ENCODE peak calls at places on chromosomes 3 and 15, in seven cellular contexts. One of them, this sample, is unnamed.

GRCh38 chr3:143158549-143158988 is 39.0 kb downstream of the CHST2 start:
- DNase-seq in HCT116: no peak
- DNase-seq in RWPE2: no peak
- DNase-seq in HL-60: no peak
- DNase-seq in A673: no peak
- DNase-seq in astrocyte of the spinal cord: peak; percentile 52
- DNase-seq in AG09309: peak; percentile 37
- DNase-seq in this sample: no peak

GRCh38 chr3:126081618-126082333 is 2.1 kb downstream of the SLC41A3 start:
- DNase-seq in HL-60: no peak
- DNase-seq in RWPE2: no peak
- DNase-seq in A673: peak; percentile 73
- DNase-seq in HCT116: peak; percentile 48
- DNase-seq in AG09309: no peak
- DNase-seq in astrocyte of the spinal cord: peak; percentile 48
- DNase-seq in this sample: no peak

GRCh38 chr3:62601238-62601856 is 228.0 kb upstream of the FEZF2 start:
- DNase-seq in A673: peak; percentile 20
- DNase-seq in HL-60: no peak
- DNase-seq in HCT116: no peak
- DNase-seq in astrocyte of the spinal cord: peak; percentile 59
- DNase-seq in RWPE2: no peak
- DNase-seq in AG09309: no peak
- DNase-seq in this sample: no peak

GRCh38 chr3:191136347-191136746 is 62.7 kb upstream of the OSTN start:
- DNase-seq in HL-60: no peak
- DNase-seq in A673: peak; percentile 72
- DNase-seq in AG09309: no peak
- DNase-seq in astrocyte of the spinal cord: peak; percentile 31
- DNase-seq in HCT116: peak; percentile 23
- DNase-seq in RWPE2: no peak
- DNase-seq in this sample: no peak

GRCh38 chr3:23698652-23699313 is 107.0 kb upstream of the UBE2E1 start:
- DNase-seq in HCT116: no peak
- DNase-seq in A673: no peak
- DNase-seq in HL-60: no peak
- DNase-seq in AG09309: no peak
- DNase-seq in RWPE2: no peak
- DNase-seq in astrocyte of the spinal cord: no peak
- DNase-seq in this sample: no peak

GRCh38 chr15:101013769-101014223 is 94.6 kb downstream of the LRRK1 start:
- DNase-seq in HL-60: no peak
- DNase-seq in RWPE2: peak; percentile 58
- DNase-seq in A673: no peak
- DNase-seq in AG09309: no peak
- DNase-seq in astrocyte of the spinal cord: no peak
- DNase-seq in HCT116: no peak
- DNase-seq in this sample: no peak

GRCh38 chr15:65094294-65094995 is 17.9 kb downstream of the KBTBD13 start:
- DNase-seq in A673: no peak
- DNase-seq in RWPE2: peak; percentile 62
- DNase-seq in AG09309: no peak
- DNase-seq in HCT116: no peak
- DNase-seq in astrocyte of the spinal cord: no peak
- DNase-seq in HL-60: no peak
- DNase-seq in this sample: no peak

GRCh38 chr3:67692621-67693020 is 38.2 kb upstream of the SUCLG2 start:
- DNase-seq in HL-60: no peak
- DNase-seq in AG09309: no peak
- DNase-seq in HCT116: no peak
- DNase-seq in RWPE2: no peak
- DNase-seq in astrocyte of the spinal cord: peak; percentile 2
- DNase-seq in A673: no peak
- DNase-seq in this sample: no peak

GRCh38 chr3:133206921-133207320 is 168.7 kb downstream of the TMEM108 start:
- DNase-seq in HCT116: no peak
- DNase-seq in AG09309: no peak
- DNase-seq in A673: no peak
- DNase-seq in HL-60: no peak
- DNase-seq in astrocyte of the spinal cord: no peak
- DNase-seq in RWPE2: no peak
- DNase-seq in this sample: no peak

GRCh38 chr15:52682776-52683175 is 3.6 kb upstream of the ATOSA start:
- DNase-seq in HL-60: no peak
- DNase-seq in RWPE2: no peak
- DNase-seq in AG09309: no peak
- DNase-seq in astrocyte of the spinal cord: no peak
- DNase-seq in HCT116: no peak
- DNase-seq in A673: no peak
- DNase-seq in this sample: no peak

GRCh38 chr3:57910988-57911387 is 97.2 kb upstream of the FLNB start:
- DNase-seq in HL-60: no peak
- DNase-seq in AG09309: no peak
- DNase-seq in A673: peak; percentile 5
- DNase-seq in RWPE2: no peak
- DNase-seq in astrocyte of the spinal cord: no peak
- DNase-seq in HCT116: peak; percentile 27
- DNase-seq in this sample: no peak

GRCh38 chr3:119769394-119770149 is 12.3 kb upstream of the NR1I2 start:
- DNase-seq in HCT116: no peak
- DNase-seq in A673: no peak
- DNase-seq in HL-60: no peak
- DNase-seq in astrocyte of the spinal cord: peak; percentile 88
- DNase-seq in AG09309: no peak
- DNase-seq in RWPE2: no peak
- DNase-seq in this sample: no peak

GRCh38 chr3:1531981-1532380 is 439.2 kb downstream of the CNTN6 start:
- DNase-seq in HL-60: no peak
- DNase-seq in A673: no peak
- DNase-seq in HCT116: no peak
- DNase-seq in astrocyte of the spinal cord: no peak
- DNase-seq in RWPE2: no peak
- DNase-seq in AG09309: no peak
- DNase-seq in this sample: no peak

GRCh38 chr3:163490119-163490518 is 1588.2 kb downstream of the SI start:
- DNase-seq in AG09309: no peak
- DNase-seq in astrocyte of the spinal cord: peak; percentile 28
- DNase-seq in A673: peak; percentile 63
- DNase-seq in RWPE2: no peak
- DNase-seq in HL-60: peak; percentile 13
- DNase-seq in HCT116: peak; percentile 48
- DNase-seq in this sample: no peak

GRCh38 chr15:73231661-73232443 is 136.9 kb downstream of the HCN4 start:
- DNase-seq in astrocyte of the spinal cord: peak; percentile 15
- DNase-seq in HCT116: no peak
- DNase-seq in RWPE2: no peak
- DNase-seq in A673: no peak
- DNase-seq in AG09309: no peak
- DNase-seq in HL-60: no peak
- DNase-seq in this sample: no peak

DNA sequence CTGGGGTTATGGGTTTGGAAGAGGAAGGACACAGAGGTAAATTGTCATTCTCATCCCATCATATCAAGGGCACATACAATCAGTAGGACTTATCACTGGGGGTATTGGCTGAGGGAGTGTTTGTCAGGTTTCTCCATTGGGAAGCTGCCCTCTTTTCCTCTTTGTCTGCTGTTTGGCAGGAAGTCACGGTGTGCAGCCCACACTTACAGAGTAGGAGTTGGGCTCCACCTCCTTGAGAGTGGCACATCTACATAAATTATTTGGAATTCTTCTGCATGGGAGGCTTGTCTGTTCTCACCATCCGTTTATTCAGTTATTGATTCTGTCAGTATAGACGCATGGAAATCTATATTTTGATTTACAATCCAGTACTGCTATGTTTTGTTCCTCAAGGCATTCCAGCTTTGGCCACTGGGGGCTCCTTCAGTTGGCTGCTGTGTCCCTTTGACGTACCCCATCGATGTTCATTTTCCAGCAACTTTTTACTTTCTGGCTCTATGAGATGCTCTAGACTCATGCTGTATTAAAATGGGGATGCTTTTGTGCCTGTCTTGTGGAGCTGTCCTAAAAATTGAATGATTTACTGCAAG is 200.3 kb downstream of the SLCO3A1 start:
- DNase-seq in RWPE2: no peak
- DNase-seq in HCT116: no peak
- DNase-seq in astrocyte of the spinal cord: no peak
- DNase-seq in AG09309: no peak
- DNase-seq in A673: no peak
- DNase-seq in HL-60: no peak
- DNase-seq in this sample: no peak
- TF ChIP-seq CTCF in RWPE2: peak; percentile 45
- TF ChIP-seq CTCF in HCT116: peak; percentile 71
- TF ChIP-seq CTCF in astrocyte of the spinal cord: peak; percentile 40
- TF ChIP-seq CTCF in AG09309: peak; percentile 40
- TF ChIP-seq CTCF in A673: peak; percentile 51
- TF ChIP-seq CTCF in HL-60: peak; percentile 4
- TF ChIP-seq CTCF in this sample: peak; percentile 60

DNA sequence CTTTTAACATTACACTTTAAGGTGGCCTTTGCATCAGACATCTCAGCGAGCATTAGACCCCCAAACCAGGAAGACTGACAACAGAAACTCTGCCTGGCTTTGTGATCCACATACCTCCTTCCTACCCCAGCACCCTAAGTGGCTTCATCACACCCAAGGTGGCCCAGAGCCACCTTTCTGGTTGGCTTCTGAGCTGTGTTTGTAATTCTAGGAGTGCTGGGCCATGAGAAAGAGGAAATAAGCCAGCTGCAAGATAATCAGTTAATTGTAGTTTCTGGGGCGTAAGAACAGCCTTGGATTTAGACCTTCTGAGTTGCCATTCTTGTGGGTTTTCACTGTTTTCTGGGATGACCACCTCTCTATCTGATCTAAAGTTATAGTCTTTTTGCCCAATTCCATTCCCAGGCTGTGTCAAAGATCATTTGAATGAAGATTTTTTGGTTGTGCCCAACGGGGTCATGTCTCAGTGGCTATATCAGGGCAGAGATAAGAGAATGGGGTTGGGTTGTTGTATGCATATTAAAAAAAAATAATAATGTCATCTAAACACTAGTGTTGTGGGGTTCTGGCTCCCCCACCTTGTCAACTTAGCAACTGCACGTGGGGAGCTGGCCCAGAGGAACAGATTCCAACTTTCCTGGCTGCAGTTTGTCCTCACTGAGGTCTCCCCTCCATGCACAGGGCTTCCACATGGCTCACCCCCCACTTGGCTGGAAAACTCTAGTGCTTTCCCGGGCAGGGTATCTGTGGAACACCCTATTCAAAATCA is 234.8 kb upstream of the WNT5A start:
- DNase-seq in AG09309: no peak
- DNase-seq in HL-60: no peak
- DNase-seq in astrocyte of the spinal cord: peak; percentile 48
- DNase-seq in A673: peak; percentile 26
- DNase-seq in RWPE2: no peak
- DNase-seq in HCT116: no peak
- DNase-seq in this sample: no peak
- TF ChIP-seq CTCF in AG09309: peak; percentile 81
- TF ChIP-seq CTCF in HL-60: no peak
- TF ChIP-seq CTCF in astrocyte of the spinal cord: peak; percentile 78
- TF ChIP-seq CTCF in A673: peak; percentile 51
- TF ChIP-seq CTCF in RWPE2: peak; percentile 68
- TF ChIP-seq CTCF in HCT116: no peak
- TF ChIP-seq CTCF in this sample: peak; percentile 76

DNA sequence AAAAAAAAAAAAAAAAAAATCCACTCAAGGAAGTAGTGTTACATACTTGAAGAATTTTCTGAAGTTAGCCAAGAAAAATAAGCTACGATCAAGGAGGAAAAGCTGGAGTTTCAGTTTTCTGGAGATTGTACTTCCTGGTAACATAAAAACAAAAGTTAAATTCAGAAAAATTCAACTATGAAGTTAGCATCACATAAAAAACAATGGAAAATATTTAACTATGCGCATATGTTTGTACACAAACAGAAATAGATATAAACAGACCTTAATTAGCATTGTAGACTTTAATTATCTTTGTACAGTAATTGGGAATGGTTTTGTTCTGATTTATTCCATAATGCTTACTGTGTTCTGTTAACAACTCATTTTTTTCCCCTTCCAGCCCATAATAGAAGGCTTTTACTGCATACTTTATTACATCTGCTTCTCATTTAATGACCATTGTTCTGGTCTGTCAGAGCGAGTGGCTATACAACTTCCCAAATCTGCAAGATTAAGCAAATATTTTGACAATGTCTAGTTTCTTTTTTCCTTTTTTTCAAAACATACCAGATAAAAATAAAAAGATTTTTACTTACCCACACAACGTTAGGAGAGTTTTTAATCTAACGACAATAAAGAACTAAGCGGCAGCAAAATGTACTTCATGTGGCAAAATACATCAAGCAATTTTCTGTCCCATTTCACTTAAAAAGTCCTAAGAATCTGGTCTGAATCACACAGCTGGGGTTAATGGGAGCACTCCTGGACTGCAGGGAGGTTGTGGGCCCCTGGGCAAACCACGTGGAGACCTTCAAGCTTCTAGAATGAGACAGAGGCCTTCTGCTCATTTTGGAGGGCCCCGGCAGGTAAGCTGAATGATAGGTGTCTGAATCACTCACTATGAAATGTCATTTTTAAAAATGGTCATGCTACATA is 194.1 kb downstream of the RORA start:
- DNase-seq in RWPE2: no peak
- DNase-seq in A673: no peak
- DNase-seq in HL-60: no peak
- DNase-seq in astrocyte of the spinal cord: peak; percentile 82
- DNase-seq in AG09309: peak; percentile 57
- DNase-seq in HCT116: no peak
- DNase-seq in this sample: no peak
- TF ChIP-seq CTCF in RWPE2: no peak
- TF ChIP-seq CTCF in A673: no peak
- TF ChIP-seq CTCF in HL-60: no peak
- TF ChIP-seq CTCF in astrocyte of the spinal cord: no peak
- TF ChIP-seq CTCF in AG09309: no peak
- TF ChIP-seq CTCF in HCT116: no peak
- TF ChIP-seq CTCF in this sample: no peak

GRCh38 chr3:194928183-194928736 is 242.6 kb downstream of the FAM43A start:
- DNase-seq in RWPE2: no peak
- DNase-seq in HCT116: no peak
- DNase-seq in AG09309: no peak
- DNase-seq in astrocyte of the spinal cord: peak; percentile 27
- DNase-seq in A673: peak; percentile 40
- DNase-seq in HL-60: no peak
- DNase-seq in this sample: no peak

GRCh38 chr3:194931366-194931765 is 245.7 kb downstream of the FAM43A start:
- DNase-seq in A673: no peak
- DNase-seq in RWPE2: no peak
- DNase-seq in astrocyte of the spinal cord: no peak
- DNase-seq in HL-60: no peak
- DNase-seq in HCT116: no peak
- DNase-seq in AG09309: no peak
- DNase-seq in this sample: no peak

GRCh38 chr3:194930439-194931204 is 244.9 kb downstream of the FAM43A start:
- DNase-seq in A673: peak; percentile 89
- DNase-seq in HCT116: no peak
- DNase-seq in RWPE2: no peak
- DNase-seq in astrocyte of the spinal cord: peak; percentile 70
- DNase-seq in HL-60: peak; percentile 79
- DNase-seq in AG09309: peak; percentile 59
- DNase-seq in this sample: no peak

GRCh38 chr3:194925614-194926013 is 239.9 kb downstream of the FAM43A start:
- DNase-seq in RWPE2: no peak
- DNase-seq in AG09309: no peak
- DNase-seq in astrocyte of the spinal cord: no peak
- DNase-seq in HL-60: no peak
- DNase-seq in A673: peak; percentile 76
- DNase-seq in HCT116: no peak
- DNase-seq in this sample: no peak

GRCh38 chr3:194928831-194929594 is 243.3 kb downstream of the FAM43A start:
- DNase-seq in RWPE2: no peak
- DNase-seq in HCT116: peak; percentile 69
- DNase-seq in AG09309: no peak
- DNase-seq in HL-60: peak; percentile 38
- DNase-seq in A673: no peak
- DNase-seq in astrocyte of the spinal cord: no peak
- DNase-seq in this sample: no peak
- TF ChIP-seq CTCF in RWPE2: no peak
- TF ChIP-seq CTCF in HCT116: peak; percentile 100
- TF ChIP-seq CTCF in AG09309: peak; percentile 39
- TF ChIP-seq CTCF in HL-60: no peak
- TF ChIP-seq CTCF in A673: no peak
- TF ChIP-seq CTCF in astrocyte of the spinal cord: peak; percentile 57
- TF ChIP-seq CTCF in this sample: peak; percentile 50